ENCODE peak calls at places on chromosomes 1 and 21, in six cellular contexts. E is H1, H is K562, P is HCT116, T is SK-N-SH, R is GM12878. X is an unnamed sample.
A peak's percentile ranks its signal among the peaks of the same experiment; 100 is the strongest.

GRCh38 chr1:1616045-1616821 is 933 bp downstream of the MIB2 start:
- DNase-seq in P (no peak), R (no peak), H (peak; percentile 23), T (peak; percentile 85), E (no peak), X (peak; percentile 48)

GRCh38 chr1:40861227-40862003 is 748 bp downstream of the CITED4 start:
- DNase-seq in H (no peak), T (peak; percentile 74), R (no peak), E (peak; percentile 74), P (no peak), X (no peak)

GRCh38 chr1:208868554-208868953 is 624.4 kb upstream of the PLXNA2 start:
- DNase-seq in R (no peak), T (no peak), P (no peak), E (no peak), H (no peak), X (no peak)

GRCh38 chr1:145994391-145995120 is 1.8 kb downstream of the TXNIP start:
- DNase-seq in T (no peak), H (peak; percentile 67), E (no peak), R (no peak), P (no peak), X (no peak)

GRCh38 chr1:229432116-229432461 is 1.8 kb downstream of the ACTA1 start:
- DNase-seq in T (no peak), E (no peak), R (no peak), H (no peak), P (no peak), X (no peak)

GRCh38 chr21:37166733-37167132 is 93.7 kb downstream of the TTC3 start:
- DNase-seq in P (peak; percentile 23), E (no peak), H (peak; percentile 40), R (no peak), T (no peak), X (peak; percentile 4)

GRCh38 chr1:37931148-37931492 is 15.7 kb downstream of the INPP5B start:
- DNase-seq in T (no peak), R (no peak), H (peak; percentile 49), E (no peak), P (no peak), X (no peak)

GRCh38 chr21:42860345-42860744 is 19.0 kb downstream of the WDR4 start:
- DNase-seq in R (no peak), H (no peak), P (no peak), E (no peak), T (no peak), X (no peak)

GRCh38 chr21:14466715-14467114 is 79.4 kb downstream of the SAMSN1 start:
- DNase-seq in R (no peak), E (no peak), T (no peak), H (no peak), P (no peak), X (no peak)

GRCh38 chr21:46482846-46483231 is 24.1 kb downstream of the DIP2A start:
- DNase-seq in P (no peak), T (no peak), R (no peak), H (no peak), E (no peak), X (no peak)

GRCh38 chr1:168867941-168868634 is 139.1 kb upstream of the DPT start:
- DNase-seq in E (no peak), H (no peak), R (no peak), P (no peak), T (no peak), X (no peak)

GRCh38 chr1:21174638-21175323 is 1.9 kb downstream of the EIF4G3 start:
- DNase-seq in T (no peak), R (no peak), H (no peak), P (no peak), E (no peak), X (no peak)

GRCh38 chr1:36322085-36322785 is 1.2 kb downstream of the EVA1B start:
- DNase-seq in E (peak; percentile 80), H (no peak), R (no peak), P (no peak), T (no peak), X (no peak)

GRCh38 chr1:2784854-2785630 is 16.5 kb downstream of the TTC34 start:
- DNase-seq in E (no peak), R (no peak), T (peak; percentile 21), H (no peak), P (no peak), X (no peak)

GRCh38 chr1:219927956-219928790 is at the start of gene SLC30A10:
- DNase-seq in E (peak; percentile 67), P (no peak), R (no peak), T (peak; percentile 88), H (peak; percentile 88), X (no peak)

GRCh38 chr1:58539553-58539952 is 7.0 kb downstream of the OMA1 start:
- DNase-seq in T (no peak), H (peak; percentile 18), R (no peak), P (no peak), E (no peak), X (no peak)

GRCh38 chr1:207032528-207033017 is at the start of gene C1orf116:
- DNase-seq in T (no peak), E (peak; percentile 65), H (peak; percentile 93), P (peak; percentile 88), R (no peak), X (peak; percentile 90)

GRCh38 chr21:32333953-32334673 is 35.5 kb downstream of the MRAP start:
- DNase-seq in H (no peak), T (no peak), E (no peak), P (no peak), R (no peak), X (no peak)

GRCh38 chr21:45293214-45293725 is 5.6 kb upstream of the POFUT2 start:
- DNase-seq in T (peak; percentile 22), E (peak; percentile 48), R (no peak), H (no peak), P (no peak), X (no peak)

GRCh38 chr1:10965621-10966226 is 46.7 kb upstream of the TARDBP start:
- DNase-seq in P (no peak), H (no peak), R (peak; percentile 58), T (no peak), E (no peak), X (no peak)

GRCh38 chr1:67726224-67726623 is 41.2 kb downstream of the GADD45A start:
- DNase-seq in R (no peak), E (no peak), T (no peak), H (no peak), P (no peak), X (no peak)
- TF ChIP-seq JUND in R (no peak), E (no peak), T (peak; percentile 71), H (no peak), P (peak; percentile 41), X (no peak)

GRCh38 chr1:234212764-234213406 is 160.4 kb upstream of the COA6 start:
- DNase-seq in P (no peak), H (peak; percentile 45), R (peak; percentile 28), E (no peak), T (peak; percentile 77), X (peak; percentile 64)
- TF ChIP-seq JUND in P (no peak), H (no peak), R (no peak), E (no peak), T (no peak), X (no peak)

GRCh38 chr1:19648239-19648638 is 4.1 kb downstream of the NBL1 start:
- DNase-seq in T (no peak), P (no peak), R (no peak), E (no peak), H (no peak), X (no peak)

GRCh38 chr1:19651141-19651737 is 7.1 kb downstream of the NBL1 start:
- DNase-seq in P (no peak), E (peak; percentile 71), H (peak; percentile 82), R (no peak), T (peak; percentile 90), X (no peak)

GRCh38 chr1:19647643-19648042 is 3.5 kb downstream of the NBL1 start:
- DNase-seq in E (no peak), R (no peak), H (no peak), T (no peak), P (no peak), X (no peak)

GRCh38 chr1:19648689-19649088 is 4.6 kb downstream of the NBL1 start:
- DNase-seq in T (peak; percentile 43), P (peak; percentile 57), E (peak; percentile 90), R (no peak), H (peak; percentile 63), X (no peak)

GRCh38 chr1:19650416-19651140 is 6.5 kb downstream of the NBL1 start:
- DNase-seq in E (no peak), H (peak; percentile 27), P (no peak), R (no peak), T (peak; percentile 53), X (no peak)
- TF ChIP-seq JUND in E (no peak), H (no peak), P (no peak), R (no peak), T (no peak), X (no peak)

GRCh38 chr1:47776554-47777156 is 220.5 kb downstream of the TRABD2B start:
- DNase-seq in T (peak; percentile 74), E (no peak), R (no peak), P (no peak), H (no peak), X (no peak)
- TF ChIP-seq JUND in T (no peak), E (no peak), R (no peak), P (no peak), H (no peak), X (no peak)

DNA sequence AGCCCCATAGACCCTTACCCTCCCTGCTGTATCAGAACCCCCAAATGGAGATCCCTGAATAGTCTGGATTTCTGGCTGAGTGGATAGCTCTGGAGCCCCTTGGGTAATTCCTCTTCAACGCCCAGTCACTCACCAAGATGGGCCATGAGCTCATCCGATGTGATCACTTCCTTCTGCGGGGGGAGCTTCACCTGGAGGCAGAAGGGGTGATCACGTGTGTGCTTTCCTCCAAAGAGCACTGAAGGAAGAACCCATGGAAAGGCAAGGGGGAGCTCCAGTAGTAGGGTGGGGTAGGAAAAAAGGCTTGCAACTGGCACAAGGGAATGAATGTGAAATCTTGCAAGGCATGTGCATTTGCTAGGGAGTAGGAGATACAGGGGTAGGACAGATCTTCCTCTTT is 5.1 kb downstream of the MINDY1 start:
- DNase-seq in R (no peak), P (no peak), H (peak; percentile 68), T (no peak), E (no peak), X (no peak)
- TF ChIP-seq JUND in R (no peak), P (no peak), H (peak; percentile 90), T (no peak), E (no peak), X (no peak)

GRCh38 chr21:26842976-26843911 is 2.0 kb downstream of the ADAMTS1 start:
- DNase-seq in E (peak; percentile 81), H (no peak), T (peak; percentile 72), R (no peak), P (no peak), X (peak; percentile 66)
- TF ChIP-seq JUND in E (peak; percentile 70), H (no peak), T (peak; percentile 77), R (no peak), P (no peak), X (no peak)

GRCh38 chr1:43452789-43453441 is 816 bp downstream of the HYI start:
- DNase-seq in R (no peak), P (no peak), H (peak; percentile 59), T (no peak), E (no peak), X (no peak)
- TF ChIP-seq JUND in R (no peak), P (no peak), H (no peak), T (no peak), E (no peak), X (no peak)

DNA sequence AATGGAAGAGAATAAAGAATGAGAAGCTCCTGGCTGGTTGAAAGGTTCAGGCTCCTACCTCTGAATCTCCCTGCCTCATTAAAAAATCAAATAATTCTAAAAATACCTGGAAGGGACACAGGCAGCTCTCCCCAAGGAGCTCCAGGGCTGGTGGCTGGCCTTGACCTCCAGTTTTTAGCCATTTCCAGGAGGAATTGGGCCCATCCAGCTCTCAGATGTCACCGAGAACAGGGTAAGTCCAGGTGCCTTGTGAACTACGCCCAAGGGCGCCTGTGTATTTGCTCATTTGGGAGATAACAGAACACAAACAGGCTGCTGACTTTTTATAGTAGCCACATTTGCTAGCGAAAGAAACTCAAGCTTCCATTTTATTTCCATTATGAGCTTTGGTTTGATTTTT is 321.0 kb upstream of the C1orf174 start:
- DNase-seq in P (no peak), E (no peak), H (no peak), T (no peak), R (no peak), X (no peak)
- TF ChIP-seq JUND in P (no peak), E (no peak), H (no peak), T (no peak), R (no peak), X (no peak)